ENCODE peak calls at places on chromosomes 1 and 21, in four cellular contexts. M, I, O and K are unnamed samples.

GRCh38 chr1:30696831-30697230 is 26.6 kb downstream of the MATN1 start:
- DNase-seq in M (no peak), I (no peak), O (no peak), K (no peak)

GRCh38 chr1:906532-907420 is 16.9 kb upstream of the SAMD11 start:
- DNase-seq in M (peak; percentile 91), I (peak; percentile 69), O (peak; percentile 92), K (peak; percentile 11)

GRCh38 chr1:234132799-234133198 is 228.3 kb downstream of the SLC35F3 start:
- DNase-seq in M (no peak), I (no peak), O (no peak), K (no peak)

GRCh38 chr1:221791846-221792245 is 50.0 kb upstream of the DUSP10 start:
- DNase-seq in M (no peak), I (no peak), O (no peak), K (no peak)

GRCh38 chr1:177246710-177247588 is 76.2 kb downstream of the BRINP2 start:
- DNase-seq in M (no peak), I (no peak), O (no peak), K (no peak)

GRCh38 chr1:66576645-66577044 is 42.7 kb downstream of the SGIP1 start:
- DNase-seq in M (peak; percentile 65), I (no peak), O (peak; percentile 78), K (no peak)

GRCh38 chr1:77370588-77371306 is 88.9 kb downstream of the AK5 start:
- DNase-seq in M (peak; percentile 99), I (no peak), O (no peak), K (no peak)

GRCh38 chr21:25243809-25244208 is 363.5 kb downstream of the MRPL39 start:
- DNase-seq in M (no peak), I (no peak), O (no peak), K (no peak)

GRCh38 chr1:214337536-214337935 is 56.6 kb downstream of the SMYD2 start:
- DNase-seq in M (peak; percentile 61), I (no peak), O (no peak), K (no peak)

GRCh38 chr1:248811514-248812490 is 13.9 kb downstream of the SH3BP5L start:
- DNase-seq in M (peak; percentile 38), I (no peak), O (no peak), K (no peak)

GRCh38 chr1:225946082-225946620 is 5.1 kb upstream of the LEFTY2 start:
- DNase-seq in M (no peak), I (no peak), O (no peak), K (no peak)

GRCh38 chr1:30586671-30587070 is 136.7 kb downstream of the MATN1 start:
- DNase-seq in M (no peak), I (no peak), O (no peak), K (no peak)

GRCh38 chr21:31498985-31499384 is 154.9 kb upstream of the TIAM1 start:
- DNase-seq in M (no peak), I (no peak), O (no peak), K (no peak)

GRCh38 chr1:174534789-174535188 is 87.0 kb downstream of the GPR52 start:
- DNase-seq in M (peak; percentile 72), I (no peak), O (no peak), K (no peak)

GRCh38 chr1:162364498-162364897 is 12.2 kb downstream of the SPATA46 start:
- DNase-seq in M (peak; percentile 24), I (no peak), O (no peak), K (no peak)

GRCh38 chr1:210328032-210328745 is 513 bp upstream of the HHAT start:
- DNase-seq in M (no peak), I (no peak), O (no peak), K (no peak)

GRCh38 chr21:27813750-27814149 is 846.9 kb upstream of the ADAMTS5 start:
- DNase-seq in M (no peak), I (peak; percentile 30), O (no peak), K (peak; percentile 14)

GRCh38 chr1:203744008-203744972 is 20.7 kb upstream of the LAX1 start:
- DNase-seq in M (peak; percentile 9), I (peak; percentile 31), O (no peak), K (peak; percentile 58)